ENCODE peak calls at places on chromosomes 3 and 15, in seven cellular contexts. L, X, I, S, E, Q and R are unnamed samples. For H3K9me3, the result is how much of the 10 kb centered on the place peaks cover.

GRCh38 chr3:63864008-63864871 is 573 bp downstream of the ATXN7 start:
- DNase-seq in L (no peak), X (peak), I (peak), S (peak), E (peak), Q (no peak), R (no peak)

GRCh38 chr3:158091526-158091925 is 14.7 kb downstream of the SHOX2 start:
- DNase-seq in L (no peak), X (no peak), I (no peak), S (no peak), E (no peak), Q (no peak), R (no peak)

GRCh38 chr3:170999737-171000242 is 26.7 kb downstream of the SLC2A2 start:
- DNase-seq in L (peak), X (no peak), I (no peak), S (peak), E (no peak), Q (no peak), R (no peak)

GRCh38 chr3:67288707-67289106 is 290.6 kb downstream of the KBTBD8 start:
- DNase-seq in L (no peak), X (no peak), I (no peak), S (no peak), E (no peak), Q (no peak), R (no peak)

GRCh38 chr3:64318670-64319271 is 93.5 kb upstream of the PRICKLE2 start:
- DNase-seq in L (no peak), X (no peak), I (no peak), S (no peak), E (no peak), Q (no peak), R (no peak)

GRCh38 chr3:81395739-81396138 is 365.7 kb downstream of the GBE1 start:
- DNase-seq in L (no peak), X (peak), I (no peak), S (no peak), E (no peak), Q (no peak), R (no peak)

GRCh38 chr15:79883579-79884203 is 13.1 kb downstream of the MTHFS start:
- DNase-seq in L (no peak), X (no peak), I (no peak), S (no peak), E (no peak), Q (no peak), R (no peak)

GRCh38 chr15:63896336-63897115 is 62.8 kb upstream of the HERC1 start:
- DNase-seq in L (no peak), X (no peak), I (no peak), S (peak), E (peak), Q (no peak), R (no peak)

GRCh38 chr3:19898725-19899124 is 35.3 kb downstream of the EFHB start:
- DNase-seq in L (no peak), X (no peak), I (no peak), S (no peak), E (no peak), Q (no peak), R (no peak)

GRCh38 chr15:29268706-29269484 is 727 bp downstream of the NSMCE3 start:
- DNase-seq in L (no peak), X (no peak), I (peak), S (peak), E (peak), Q (peak), R (no peak)

GRCh38 chr3:104066658-104067057 is 1300.1 kb upstream of the ALCAM start:
- DNase-seq in L (no peak), X (no peak), I (no peak), S (no peak), E (no peak), Q (no peak), R (no peak)

GRCh38 chr3:59609967-59610366 is 560.1 kb upstream of the CFAP20DC start:
- DNase-seq in L (no peak), X (peak), I (no peak), S (peak), E (no peak), Q (peak), R (no peak)

GRCh38 chr3:10772230-10773161 is 43.5 kb upstream of the SLC6A11 start:
- DNase-seq in L (no peak), X (no peak), I (no peak), S (peak), E (no peak), Q (peak), R (peak)

GRCh38 chr3:189952272-189952671 is 168.4 kb downstream of the P3H2 start:
- DNase-seq in L (no peak), X (no peak), I (no peak), S (no peak), E (no peak), Q (no peak), R (no peak)

GRCh38 chr15:58260186-58260910 is 122.2 kb downstream of the AQP9 start:
- DNase-seq in L (no peak), X (no peak), I (no peak), S (no peak), E (no peak), Q (no peak), R (no peak)

GRCh38 chr3:39383190-39383912 is at the start of gene SLC25A38:
- DNase-seq in L (peak), X (peak), I (peak), S (peak), E (peak), Q (peak), R (no peak)

GRCh38 chr3:58994746-58995330 is 55.0 kb downstream of the CFAP20DC start:
- DNase-seq in L (peak), X (no peak), I (no peak), S (peak), E (peak), Q (no peak), R (no peak)

GRCh38 chr3:65914032-65914739 is 124.5 kb downstream of the MAGI1 start:
- DNase-seq in L (no peak), X (no peak), I (no peak), S (no peak), E (no peak), Q (no peak), R (no peak)

GRCh38 chr15:76533995-76534394 is 197.4 kb downstream of the ISL2 start:
- DNase-seq in L (no peak), X (no peak), I (no peak), S (no peak), E (no peak), Q (no peak), R (no peak)

GRCh38 chr15:78177447-78177873 is 28.3 kb downstream of the IDH3A start:
- DNase-seq in L (peak), X (no peak), I (no peak), S (peak), E (peak), Q (no peak), R (no peak)

GRCh38 chr3:126969586-126969985 is 13.3 kb upstream of the PLXNA1 start:
- DNase-seq in L (no peak), X (peak), I (no peak), S (no peak), E (no peak), Q (no peak), R (no peak)

GRCh38 chr3:10192953-10193691 is 28.4 kb downstream of the IRAK2 start:
- DNase-seq in L (no peak), X (no peak), I (peak), S (peak), E (peak), Q (no peak), R (no peak)

GRCh38 chr3:26522919-26523318 is 99.7 kb upstream of the LRRC3B start:
- DNase-seq in L (no peak), X (no peak), I (no peak), S (no peak), E (no peak), Q (no peak), R (no peak)
- H3K9me3 ChIP-seq in L (under half), X (half or more), I (under half), S (under half), E (under half), Q (under half), R (under half)

GRCh38 chr15:90593469-90594158 is 63.9 kb downstream of the CRTC3 start:
- DNase-seq in L (no peak), X (no peak), I (no peak), S (no peak), E (no peak), Q (no peak), R (no peak)
- H3K4me3 ChIP-seq in L (no peak), X (no peak), I (peak), S (peak), E (peak), Q (no peak), R (no peak)

GRCh38 chr15:27690290-27690689 is 408.8 kb downstream of the OCA2 start:
- DNase-seq in L (no peak), X (no peak), I (no peak), S (no peak), E (no peak), Q (no peak), R (no peak)
- H3K9me3 ChIP-seq in L (under half), X (under half), I (under half), S (under half), E (under half), Q (under half), R (under half)

DNA sequence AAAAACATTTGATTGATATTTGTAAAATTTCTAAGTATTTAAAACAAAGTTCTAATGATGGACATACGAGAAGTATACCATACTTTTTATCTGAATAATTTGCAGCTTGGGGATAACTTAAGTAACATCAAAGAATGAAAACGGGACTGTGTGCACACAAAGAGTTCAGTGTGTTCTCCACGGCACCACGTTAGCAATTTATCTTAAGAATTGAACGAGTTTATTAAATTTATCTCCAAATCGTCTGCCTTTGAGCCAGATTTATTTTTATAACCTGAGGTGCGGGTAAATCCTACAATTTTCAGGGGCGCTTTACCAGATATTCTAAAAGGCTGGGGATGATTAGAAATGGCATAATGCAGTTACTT is 3.4 kb downstream of the CHD2 start:
- DNase-seq in L (no peak), X (no peak), I (no peak), S (no peak), E (no peak), Q (no peak), R (no peak)
- H3K4me3 ChIP-seq in L (peak), X (peak), I (peak), S (peak), E (peak), Q (peak), R (peak)

GRCh38 chr15:25066708-25067107 is 111.9 kb downstream of the SNRPN start:
- DNase-seq in L (no peak), X (no peak), I (no peak), S (no peak), E (no peak), Q (no peak), R (no peak)
- H3K9me3 ChIP-seq in L (under half), X (half or more), I (half or more), S (under half), E (half or more), Q (half or more), R (half or more)

DNA sequence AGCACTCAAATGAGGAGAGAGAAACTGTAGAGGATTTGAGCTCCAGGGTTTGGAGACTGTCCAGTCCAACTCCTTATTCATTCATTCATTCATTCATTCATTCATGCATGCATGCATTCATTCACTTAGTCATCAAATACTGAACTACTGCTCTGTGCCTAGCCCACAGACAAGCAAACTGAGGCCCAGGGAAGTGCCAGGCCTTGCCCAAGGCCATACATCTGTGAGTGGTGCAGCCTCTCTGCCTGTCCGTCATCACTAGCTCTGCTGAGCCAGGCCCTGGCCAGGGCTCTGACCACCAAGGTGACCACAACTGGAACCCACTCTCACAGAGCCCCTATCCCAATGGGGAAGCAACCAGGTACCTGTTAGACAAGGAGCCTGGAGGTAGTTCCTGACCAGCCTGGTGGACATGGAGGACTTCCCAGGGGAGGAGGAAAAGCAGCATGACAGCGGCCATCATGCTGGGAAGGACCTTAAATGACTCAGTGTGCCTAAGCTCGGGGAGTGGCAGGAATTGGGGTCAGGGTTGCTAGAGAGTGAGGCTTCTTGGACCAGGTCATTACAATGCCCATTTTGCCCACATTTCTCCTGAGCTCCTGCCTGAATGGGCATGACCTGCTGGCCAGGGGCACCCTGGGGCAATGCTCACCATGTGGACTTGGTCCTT is 27.5 kb upstream of the RPL29 start:
- DNase-seq in L (no peak), X (no peak), I (no peak), S (no peak), E (no peak), Q (no peak), R (no peak)
- H3K4me3 ChIP-seq in L (no peak), X (no peak), I (no peak), S (no peak), E (no peak), Q (peak), R (no peak)

GRCh38 chr15:56128081-56128480 is 115.6 kb downstream of the RFX7 start:
- DNase-seq in L (no peak), X (no peak), I (no peak), S (no peak), E (no peak), Q (no peak), R (no peak)

GRCh38 chr15:56124391-56124790 is 119.3 kb downstream of the RFX7 start:
- DNase-seq in L (no peak), X (no peak), I (no peak), S (no peak), E (no peak), Q (no peak), R (no peak)

DNA sequence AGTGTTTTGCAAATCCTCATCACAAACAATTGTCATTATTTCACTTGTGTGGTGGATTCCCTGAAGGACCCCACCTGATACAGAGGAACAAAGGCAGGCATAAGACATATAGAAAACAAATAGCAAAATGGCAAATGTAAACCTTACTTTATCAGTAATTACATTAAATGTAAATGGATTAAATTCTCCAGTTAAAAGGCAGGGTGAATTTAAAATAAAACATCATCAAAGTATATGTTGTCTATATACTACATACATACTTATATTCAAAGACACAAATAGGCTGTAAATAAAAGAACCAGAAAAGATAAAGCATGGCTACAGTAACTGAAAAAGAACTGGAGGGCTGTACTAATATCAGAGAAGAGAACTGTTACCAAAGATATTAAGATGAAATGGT is 117.3 kb downstream of the RFX7 start:
- DNase-seq in L (no peak), X (no peak), I (no peak), S (no peak), E (no peak), Q (no peak), R (no peak)
- H3K9me3 ChIP-seq in L (under half), X (half or more), I (under half), S (under half), E (under half), Q (under half), R (under half)